ENCODE peak calls at places on chromosomes 12 and 14, in seven cellular contexts. Z is stomach, P is HCT116, K is tibial nerve, A is breast epithelium, H is endothelial cell of umbilical vein, B is ovary. O is an unnamed sample.

GRCh38 chr14:96626121-96626768 is 124.1 kb downstream of the PAPOLA start:
- DNase-seq in B (no peak), P (no peak), K (no peak), H (no peak), Z (no peak), A (no peak), O (peak)

GRCh38 chr12:107491856-107492255 is 193.7 kb upstream of the PWP1 start:
- DNase-seq in B (no peak), A (no peak), H (no peak), K (no peak), Z (no peak), P (no peak), O (no peak)

GRCh38 chr14:33755358-33755757 is 195.5 kb downstream of the EGLN3 start:
- DNase-seq in K (no peak), B (no peak), A (no peak), P (no peak), H (no peak), Z (no peak), O (no peak)

GRCh38 chr14:64952598-64953309 is 10.2 kb upstream of the GPX2 start:
- DNase-seq in B (no peak), Z (no peak), H (no peak), K (no peak), A (no peak), P (no peak), O (no peak)

GRCh38 chr12:47207829-47208248 is 128.1 kb upstream of the AMIGO2 start:
- DNase-seq in A (no peak), K (no peak), Z (no peak), P (no peak), B (no peak), H (no peak), O (no peak)

GRCh38 chr12:75289678-75290200 is 40.4 kb downstream of the CAPS2 start:
- DNase-seq in Z (no peak), K (no peak), B (no peak), H (peak), A (no peak), P (peak), O (no peak)

GRCh38 chr12:75747572-75747995 is 236.2 kb upstream of the KRR1 start:
- DNase-seq in H (no peak), Z (no peak), A (no peak), B (no peak), K (no peak), P (no peak), O (no peak)

GRCh38 chr14:101125719-101126375 is 222.3 kb upstream of the RTL1 start:
- DNase-seq in Z (peak), K (peak), B (no peak), H (no peak), P (no peak), A (no peak), O (peak)

GRCh38 chr12:109947511-109947910 is 47.4 kb downstream of the TCHP start:
- DNase-seq in P (no peak), H (no peak), K (no peak), Z (no peak), A (no peak), B (no peak), O (no peak)

GRCh38 chr12:130658561-130658960 is 57.5 kb downstream of the RIMBP2 start:
- DNase-seq in K (no peak), Z (no peak), P (no peak), B (no peak), A (no peak), H (no peak), O (no peak)

GRCh38 chr14:35438910-35439713 is 34.6 kb upstream of the NFKBIA start:
- DNase-seq in A (no peak), Z (no peak), H (no peak), B (no peak), P (peak), K (no peak), O (no peak)

GRCh38 chr12:6641131-6641530 is 5.4 kb upstream of the LPAR5 start:
- DNase-seq in H (no peak), K (no peak), Z (no peak), P (no peak), B (no peak), A (no peak), O (no peak)

GRCh38 chr14:65791551-65791981 is 379.0 kb downstream of the FUT8 start:
- DNase-seq in B (no peak), A (no peak), H (peak), K (no peak), P (no peak), Z (no peak), O (no peak)

GRCh38 chr12:109706747-109707469 is 6.7 kb upstream of the FAM222A start:
- DNase-seq in P (no peak), K (no peak), B (no peak), A (no peak), H (no peak), Z (no peak), O (no peak)

GRCh38 chr12:24045816-24046257 is 96.4 kb upstream of the SOX5 start:
- DNase-seq in P (no peak), A (no peak), B (no peak), H (peak), K (no peak), Z (no peak), O (no peak)

GRCh38 chr12:50156641-50157040 is 10.5 kb downstream of the CERS5 start:
- DNase-seq in Z (no peak), H (no peak), K (no peak), B (no peak), A (no peak), P (no peak), O (no peak)

GRCh38 chr14:30988509-30988908 is 36.9 kb upstream of the AP4S1 start:
- DNase-seq in Z (no peak), P (no peak), A (no peak), K (no peak), H (peak), B (no peak), O (no peak)

GRCh38 chr12:116818341-116818856 is 62.8 kb downstream of the HRK start:
- DNase-seq in B (peak), K (peak), A (no peak), H (peak), P (no peak), Z (peak), O (peak)

GRCh38 chr12:121513464-121514183 is 67.2 kb downstream of the KDM2B start:
- DNase-seq in H (no peak), K (no peak), P (peak), B (no peak), A (no peak), Z (peak), O (peak)

GRCh38 chr14:94011795-94012194 is 14.3 kb upstream of the OTUB2 start:
- DNase-seq in K (no peak), Z (no peak), A (no peak), H (no peak), P (no peak), B (no peak), O (no peak)

GRCh38 chr12:53223391-53224267 is 8.4 kb downstream of the RARG start:
- DNase-seq in H (peak), A (no peak), B (no peak), K (peak), Z (no peak), P (no peak), O (no peak)

GRCh38 chr12:94205738-94206310 is 57.4 kb downstream of the PLXNC1 start:
- DNase-seq in B (no peak), Z (no peak), K (no peak), P (no peak), A (no peak), H (no peak), O (no peak)

GRCh38 chr12:41032386-41032785 is 155.7 kb upstream of the PDZRN4 start:
- DNase-seq in P (no peak), A (no peak), H (no peak), Z (no peak), B (no peak), K (no peak), O (no peak)

GRCh38 chr14:101103321-101103901 is 199.9 kb upstream of the RTL1 start:
- DNase-seq in B (peak), A (peak), Z (peak), P (no peak), K (no peak), H (no peak), O (peak)

GRCh38 chr12:114764516-114764915 is 80.5 kb upstream of the TBX3 start:
- DNase-seq in H (no peak), A (no peak), B (no peak), K (no peak), Z (no peak), P (no peak), O (no peak)

GRCh38 chr12:128258866-128259555 is 8.0 kb upstream of the TMEM132C start:
- DNase-seq in B (no peak), K (no peak), H (no peak), Z (no peak), P (no peak), A (no peak), O (no peak)

DNA sequence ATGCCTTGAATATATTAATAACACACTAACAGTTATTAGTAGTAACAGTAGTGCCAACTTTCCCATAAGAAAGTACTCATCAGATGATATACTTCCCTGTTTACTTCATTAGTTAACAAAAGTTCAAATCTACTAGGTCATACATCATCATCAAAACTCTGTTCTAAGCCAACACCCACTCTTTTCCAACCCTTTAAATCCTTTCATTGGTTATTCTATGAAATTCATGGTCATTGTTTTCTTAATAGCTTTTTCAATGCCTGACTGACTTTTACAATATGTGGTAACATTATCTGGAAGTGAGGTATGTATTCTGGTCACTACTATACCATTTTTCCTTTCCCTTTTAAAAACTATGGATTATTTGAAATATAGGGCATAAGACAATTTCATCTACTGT is 9.7 kb downstream of the NTS start:
- DNase-seq in K (no peak), B (no peak), H (no peak), P (no peak), Z (no peak), A (no peak), O (no peak)
- TF ChIP-seq POLR2A in K (no peak), B (no peak), H (no peak), P (no peak), Z (no peak), A (no peak), O (no peak)

DNA sequence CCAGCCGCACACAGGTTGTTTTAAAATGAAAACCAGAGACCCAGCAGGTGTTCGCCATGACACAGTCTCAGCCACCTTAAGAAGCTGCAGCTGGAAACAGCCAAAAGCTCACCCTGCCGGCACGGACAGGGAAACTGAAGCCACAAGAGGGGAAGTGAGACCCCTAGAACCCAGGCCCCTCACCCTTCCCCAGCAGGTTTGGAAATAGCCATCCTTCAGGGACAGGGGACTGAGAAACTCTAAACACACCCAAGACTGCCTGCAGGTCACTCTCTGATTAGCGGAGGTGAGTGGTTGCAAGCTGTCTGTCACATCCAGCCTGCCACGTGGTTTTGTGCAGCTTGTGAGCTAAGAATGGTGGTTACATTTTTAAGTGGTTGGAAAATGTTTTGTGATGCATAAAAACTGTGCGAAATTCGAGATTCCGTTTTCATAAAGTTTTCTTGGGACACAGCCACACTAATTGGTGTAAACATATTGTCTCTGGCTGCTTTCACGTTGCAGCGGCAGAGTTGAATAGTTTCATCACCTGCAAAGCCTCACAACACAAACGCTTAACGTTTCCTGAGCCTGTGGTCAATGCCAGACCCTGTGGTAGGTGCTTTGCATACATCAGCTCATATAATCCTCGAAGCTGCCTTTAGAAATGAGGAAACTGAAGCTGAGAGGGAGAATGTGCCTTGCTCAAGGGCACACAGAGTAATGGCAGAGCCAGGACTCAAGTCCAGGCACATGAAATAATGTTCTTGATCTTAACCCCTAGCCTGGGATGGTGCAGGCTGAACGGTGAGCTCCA is 1.7 kb upstream of the SELPLG start:
- DNase-seq in K (no peak), B (no peak), A (no peak), Z (no peak), P (no peak), H (no peak), O (peak)
- H3K4me3 ChIP-seq in K (no peak), B (no peak), A (no peak), Z (no peak), P (no peak), H (no peak), O (peak)

DNA sequence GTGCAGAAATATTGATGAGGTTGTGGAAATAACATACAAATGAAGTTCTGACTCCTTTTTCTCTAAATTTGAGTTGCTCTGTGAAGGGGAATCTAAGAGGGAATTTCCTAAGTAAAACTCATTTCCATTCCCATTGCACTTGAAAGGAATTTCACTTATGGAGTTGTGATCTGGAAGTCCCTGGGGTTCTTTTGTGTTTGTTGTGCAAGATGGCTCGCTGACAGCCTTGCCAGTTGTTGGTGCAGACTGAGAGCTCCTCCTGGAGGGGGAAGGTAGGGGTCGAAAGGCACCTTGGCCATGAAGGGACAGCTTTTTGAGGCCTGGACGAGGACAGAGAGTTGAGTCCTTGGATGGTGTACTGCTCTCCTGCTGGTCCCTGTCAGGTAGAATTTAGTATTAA is 72.0 kb downstream of the C12orf56 start:
- DNase-seq in H (peak), B (no peak), A (no peak), Z (no peak), P (no peak), K (no peak), O (no peak)
- TF ChIP-seq CTCF in H (no peak), B (no peak), A (no peak), Z (no peak), P (no peak), K (no peak), O (no peak)

GRCh38 chr14:68679301-68679700 is 113.6 kb downstream of the ZFP36L1 start:
- DNase-seq in K (no peak), B (no peak), Z (no peak), A (no peak), H (no peak), P (no peak), O (no peak)

GRCh38 chr14:68676511-68676943 is 116.3 kb downstream of the ZFP36L1 start:
- DNase-seq in P (no peak), Z (peak), A (peak), B (no peak), H (no peak), K (no peak), O (no peak)

GRCh38 chr14:68678471-68678870 is 114.4 kb downstream of the ZFP36L1 start:
- DNase-seq in H (no peak), K (no peak), A (no peak), P (no peak), Z (no peak), B (no peak), O (no peak)

GRCh38 chr14:68677901-68678300 is 115.0 kb downstream of the ZFP36L1 start:
- DNase-seq in P (no peak), K (no peak), H (no peak), B (no peak), A (no peak), Z (no peak), O (no peak)

DNA sequence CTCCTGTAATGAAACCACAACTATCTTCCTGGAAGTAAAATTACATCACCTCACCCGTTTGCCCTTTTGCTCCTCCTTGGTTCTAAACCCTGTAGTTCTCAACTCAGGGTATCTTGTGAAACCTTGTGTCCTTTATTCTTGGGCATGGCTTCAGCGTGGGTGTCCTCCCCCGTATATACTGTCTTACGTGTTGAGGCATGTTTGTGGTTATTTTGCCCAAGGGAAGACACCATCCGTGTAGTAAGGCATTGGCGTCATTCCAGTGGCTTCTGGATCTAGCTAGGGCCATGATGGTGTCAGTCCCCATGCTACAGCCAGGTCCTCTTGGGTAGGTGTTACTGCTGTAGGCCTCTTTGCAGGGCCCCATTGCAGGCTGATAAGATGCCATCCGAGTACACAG is 115.4 kb downstream of the ZFP36L1 start:
- DNase-seq in B (no peak), P (no peak), K (no peak), H (no peak), A (no peak), Z (no peak), O (no peak)
- TF ChIP-seq POLR2A in B (no peak), P (no peak), K (no peak), H (no peak), A (no peak), Z (no peak), O (no peak)

GRCh38 chr14:89617471-89618291 is 200.6 kb upstream of the FOXN3 start:
- DNase-seq in P (no peak), K (peak), A (peak), Z (peak), H (peak), B (peak), O (peak)

GRCh38 chr14:89618309-89618708 is 201.3 kb upstream of the FOXN3 start:
- DNase-seq in Z (no peak), B (no peak), H (peak), K (no peak), A (no peak), P (no peak), O (no peak)

GRCh38 chr14:89615421-89615820 is 198.4 kb upstream of the FOXN3 start:
- DNase-seq in B (no peak), A (no peak), H (peak), P (no peak), K (no peak), Z (no peak), O (no peak)

GRCh38 chr14:89617142-89617460 is 200.1 kb upstream of the FOXN3 start:
- DNase-seq in K (no peak), P (no peak), Z (no peak), A (no peak), H (no peak), B (no peak), O (no peak)

DNA sequence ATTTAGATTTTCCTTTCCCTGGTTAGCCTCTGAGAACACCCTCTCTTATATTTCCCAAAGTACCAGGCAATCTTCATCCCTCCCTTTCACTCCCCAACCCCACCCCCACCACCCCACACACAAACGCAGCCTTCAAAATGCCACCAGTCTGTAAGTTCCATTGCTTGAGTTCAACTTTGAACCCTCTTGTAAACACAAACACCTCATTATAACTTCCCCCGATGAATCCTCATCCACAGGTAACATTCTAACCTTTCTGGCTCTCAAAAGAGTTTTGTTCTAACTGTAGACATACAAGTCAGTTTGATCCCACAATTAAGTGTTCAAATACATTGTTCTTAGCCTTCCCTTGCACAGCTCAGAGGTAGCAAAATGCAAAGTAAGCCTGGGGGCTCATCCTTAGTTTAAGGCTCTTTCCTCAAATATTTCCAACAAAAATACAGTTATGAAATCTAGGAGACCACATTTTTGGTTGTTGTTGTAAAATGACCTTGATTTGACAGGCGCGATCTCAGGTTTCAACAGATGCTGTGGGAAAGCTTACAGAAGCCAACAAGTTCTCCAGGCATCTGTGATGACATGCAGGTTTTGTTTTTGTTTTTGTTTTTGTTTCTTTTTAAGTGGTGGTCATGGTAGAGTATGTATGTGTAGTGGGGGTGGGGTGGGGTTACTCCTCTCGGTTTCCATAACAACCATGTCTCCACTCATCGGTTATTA is 199.6 kb upstream of the FOXN3 start:
- DNase-seq in P (no peak), B (no peak), Z (no peak), A (no peak), K (no peak), H (peak), O (no peak)
- H3K4me3 ChIP-seq in P (no peak), B (peak), Z (peak), A (no peak), K (peak), H (no peak), O (peak)

GRCh38 chr12:124829708-124830304 is 33.9 kb downstream of the SCARB1 start:
- DNase-seq in Z (no peak), H (no peak), A (no peak), P (no peak), K (no peak), B (no peak), O (no peak)

GRCh38 chr12:124828264-124829007 is 35.2 kb downstream of the SCARB1 start:
- DNase-seq in P (no peak), K (no peak), A (peak), Z (peak), B (no peak), H (no peak), O (peak)

GRCh38 chr12:124830306-124830705 is 33.4 kb downstream of the SCARB1 start:
- DNase-seq in B (no peak), K (no peak), A (no peak), Z (no peak), P (no peak), H (no peak), O (no peak)

GRCh38 chr12:124827588-124828184 is 36.0 kb downstream of the SCARB1 start:
- DNase-seq in H (no peak), Z (no peak), A (no peak), P (no peak), B (no peak), K (no peak), O (peak)

GRCh38 chr12:124829008-124829707 is 34.5 kb downstream of the SCARB1 start:
- DNase-seq in B (no peak), H (no peak), K (peak), P (no peak), Z (no peak), A (no peak), O (no peak)
- TF ChIP-seq CTCF in B (no peak), H (no peak), K (no peak), P (no peak), Z (no peak), A (no peak), O (no peak)

O was measured in Peyer's patch.